ENCODE peak calls at places on chromosomes 7 and 10, in eight cellular contexts. T, G, X, P, D, N, E and S are unnamed samples.

GRCh38 chr7:14351167-14351566 is 361.7 kb upstream of the ETV1 start:
- DNase-seq in T (no peak), G (no peak), X (no peak), P (no peak), D (no peak), N (no peak), E (no peak), S (no peak)

GRCh38 chr10:16583382-16583781 is 61.7 kb upstream of the C1QL3 start:
- DNase-seq in T (no peak), G (no peak), X (no peak), P (no peak), D (no peak), N (no peak), E (no peak), S (no peak)

GRCh38 chr10:16904619-16905018 is 87.4 kb upstream of the RSU1 start:
- DNase-seq in T (no peak), G (no peak), X (peak; percentile 54), P (no peak), D (peak; percentile 71), N (no peak), E (no peak), S (no peak)

GRCh38 chr7:154415709-154416399 is 363.7 kb downstream of the DPP6 start:
- DNase-seq in T (peak; percentile 11), G (no peak), X (no peak), P (no peak), D (no peak), N (no peak), E (no peak), S (no peak)

GRCh38 chr10:804191-804781 is 114.8 kb upstream of the DIP2C start:
- DNase-seq in T (no peak), G (no peak), X (no peak), P (no peak), D (no peak), N (no peak), E (no peak), S (no peak)

GRCh38 chr10:132460071-132460470 is 63.1 kb downstream of the PWWP2B start:
- DNase-seq in T (no peak), G (no peak), X (no peak), P (no peak), D (no peak), N (no peak), E (no peak), S (no peak)

GRCh38 chr10:102627446-102628293 is 16.6 kb upstream of the TRIM8 start:
- DNase-seq in T (peak; percentile 59), G (no peak), X (no peak), P (peak; percentile 65), D (peak; percentile 67), N (no peak), E (no peak), S (peak; percentile 36)

GRCh38 chr7:30805931-30806330 is 34.7 kb downstream of the MINDY4 start:
- DNase-seq in T (no peak), G (no peak), X (no peak), P (no peak), D (no peak), N (no peak), E (no peak), S (no peak)

GRCh38 chr7:2612445-2613112 is 19.2 kb upstream of the TTYH3 start:
- DNase-seq in T (no peak), G (no peak), X (no peak), P (peak; percentile 30), D (no peak), N (no peak), E (no peak), S (no peak)

GRCh38 chr7:39880556-39880955 is 69.5 kb upstream of the CDK13 start:
- DNase-seq in T (peak; percentile 36), G (no peak), X (peak; percentile 12), P (no peak), D (peak; percentile 39), N (no peak), E (no peak), S (peak; percentile 9)

GRCh38 chr7:24885305-24885704 is 94.7 kb downstream of the OSBPL3 start:
- DNase-seq in T (no peak), G (no peak), X (no peak), P (no peak), D (peak; percentile 43), N (no peak), E (no peak), S (no peak)

GRCh38 chr10:125085281-125085680 is 75.1 kb downstream of the CTBP2 start:
- DNase-seq in T (no peak), G (no peak), X (no peak), P (no peak), D (no peak), N (no peak), E (no peak), S (no peak)

GRCh38 chr10:123972481-123973401 is 81.1 kb upstream of the CPXM2 start:
- DNase-seq in T (no peak), G (no peak), X (no peak), P (no peak), D (no peak), N (peak; percentile 56), E (peak; percentile 25), S (no peak)

GRCh38 chr7:42144253-42145002 is 92.6 kb downstream of the GLI3 start:
- DNase-seq in T (no peak), G (no peak), X (peak; percentile 28), P (no peak), D (peak; percentile 47), N (no peak), E (no peak), S (no peak)

DNA sequence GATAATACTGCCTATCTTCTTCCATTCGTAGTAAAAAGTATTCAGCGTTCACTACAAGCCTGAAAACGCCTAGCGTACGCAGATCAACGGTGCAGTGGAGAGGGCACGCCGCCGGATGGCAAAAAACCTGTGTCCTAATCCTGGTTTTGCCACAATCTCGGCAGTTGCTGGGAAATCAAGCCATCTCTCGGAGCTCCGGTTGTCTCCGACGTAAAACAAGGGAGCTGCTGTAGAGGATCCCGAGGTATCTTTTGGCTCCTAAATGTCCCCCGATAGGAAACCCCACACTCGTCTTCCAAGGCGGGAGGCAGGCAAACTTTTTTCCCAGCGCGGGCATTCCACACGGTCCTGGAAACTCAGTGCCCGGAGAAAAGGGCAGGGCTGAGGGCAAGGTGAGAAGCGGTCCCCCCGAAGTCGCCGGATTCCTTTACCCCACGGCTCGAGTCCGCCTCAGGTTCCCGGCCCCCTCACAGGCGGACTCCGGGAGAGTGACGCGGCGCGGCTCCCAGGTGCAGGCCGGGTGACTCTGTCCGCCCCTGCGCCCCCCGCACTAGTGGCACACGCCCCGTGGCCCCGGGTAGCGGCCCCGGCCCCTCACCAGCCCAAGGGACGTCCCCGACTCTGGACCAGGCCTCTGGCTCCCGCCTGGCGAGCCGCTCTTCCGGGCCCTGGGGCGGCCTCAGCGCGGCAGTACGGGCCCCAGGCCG is 649 bp downstream of the IDE start:
- DNase-seq in T (peak; percentile 37), G (peak; percentile 46), X (no peak), P (peak; percentile 56), D (peak; percentile 54), N (no peak), E (peak; percentile 39), S (peak; percentile 56)
- TF ChIP-seq CTCF in T (no peak), G (no peak), X (peak; percentile 34), P (no peak), D (peak; percentile 29), N (no peak), E (no peak), S (no peak)

GRCh38 chr10:29285624-29286051 is 3.2 kb upstream of the LYZL1 start:
- DNase-seq in T (no peak), G (no peak), X (no peak), P (no peak), D (no peak), N (no peak), E (no peak), S (no peak)
- TF ChIP-seq CTCF in T (no peak), G (no peak), X (no peak), P (no peak), D (no peak), N (no peak), E (no peak), S (no peak)

GRCh38 chr7:45178241-45179225 is 20.9 kb downstream of the RAMP3 start:
- DNase-seq in T (no peak), G (no peak), X (no peak), P (no peak), D (peak; percentile 2), N (no peak), E (no peak), S (no peak)
- TF ChIP-seq CTCF in T (no peak), G (no peak), X (no peak), P (no peak), D (peak; percentile 16), N (no peak), E (no peak), S (peak; percentile 47)

DNA sequence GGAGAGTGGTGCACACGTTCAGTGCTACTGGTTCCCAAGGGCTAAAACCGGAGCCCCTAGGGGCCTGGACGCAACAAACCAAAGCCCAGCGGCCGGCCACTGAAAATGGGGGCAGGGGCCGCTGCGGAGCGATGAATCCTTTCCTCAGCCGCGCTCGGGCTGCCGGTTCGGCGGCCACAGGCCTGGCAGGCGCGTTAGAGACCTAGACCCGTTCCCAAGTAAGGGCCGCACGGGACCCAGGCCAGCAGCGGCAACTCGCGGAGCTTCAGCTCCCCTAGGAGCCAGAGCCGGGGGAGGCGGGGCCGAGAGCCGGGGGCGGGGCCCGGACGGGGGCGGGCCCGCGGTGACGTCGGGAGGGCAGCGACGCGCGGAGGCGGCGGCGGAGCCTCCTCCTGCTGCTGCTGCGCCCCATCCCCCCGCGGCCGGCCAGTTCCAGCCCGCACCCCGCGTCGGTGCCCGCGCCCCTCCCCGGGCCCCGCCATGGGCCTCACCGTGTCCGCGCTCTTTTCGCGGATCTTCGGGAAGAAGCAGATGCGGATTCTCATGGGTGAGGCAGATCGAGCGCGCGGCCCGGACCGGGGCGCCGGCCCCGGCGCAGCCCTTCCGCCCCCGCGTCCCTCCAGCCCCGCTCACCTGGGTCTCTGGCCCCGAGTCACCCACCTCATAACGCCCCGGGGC is at the start of gene ARF5:
- DNase-seq in T (peak; percentile 58), G (peak; percentile 92), X (no peak), P (peak; percentile 89), D (peak; percentile 84), N (peak; percentile 93), E (peak; percentile 89), S (peak; percentile 52)
- TF ChIP-seq CTCF in T (no peak), G (no peak), X (no peak), P (no peak), D (no peak), N (no peak), E (no peak), S (no peak)